ENCODE peak calls at places on chromosomes 4 and X, in eight cellular contexts. J is anterior cingulate cortex; F is stimulated activated CD4-positive, alpha-beta T cell treated with anti-CD3 and anti-CD28 coated beads, Interleukin-4, amount 100 ng/mL, for 1 hour; N is activated CD4-positive, alpha-beta memory T cell treated with anti-CD3 and anti-CD28 coated beads, Interleukin-2, amount 10 ng/mL, durations not matched to agents 7 days and 5 days; H is WERI-Rb-1; P is naive thymus-derived CD8-positive, alpha-beta T cell; I is upper lobe of right lung; W is uterus. B is an unnamed sample.

GRCh38 chr4:54085284-54085683 is 14.7 kb upstream of the GSX2 start:
- DNase-seq in J (peak), F (no peak), N (no peak), H (no peak), P (no peak), I (no peak), W (no peak), B (peak)

GRCh38 chr4:79623125-79623905 is 215.3 kb upstream of the GK2 start:
- DNase-seq in J (peak), F (no peak), N (no peak), H (no peak), P (no peak), I (no peak), W (peak), B (no peak)

GRCh38 chrX:117936162-117936561 is 180.4 kb downstream of the KLHL13 start:
- DNase-seq in J (no peak), F (no peak), N (no peak), H (no peak), P (no peak), I (no peak), W (no peak), B (no peak)

GRCh38 chrX:153551135-153551534 is 33.7 kb downstream of the ATP2B3 start:
- DNase-seq in J (no peak), F (no peak), N (no peak), H (no peak), P (no peak), I (no peak), W (no peak), B (no peak)

GRCh38 chr4:140038031-140038533 is 115.9 kb downstream of the MAML3 start:
- DNase-seq in J (no peak), F (no peak), N (no peak), H (no peak), P (no peak), I (no peak), W (no peak), B (no peak)

GRCh38 chr4:2977116-2978097 is 14.0 kb downstream of the GRK4 start:
- DNase-seq in J (peak), F (no peak), N (no peak), H (no peak), P (no peak), I (no peak), W (no peak), B (no peak)

GRCh38 chrX:45781901-45782553 is 581.4 kb upstream of the DIPK2B start:
- DNase-seq in J (no peak), F (no peak), N (no peak), H (no peak), P (no peak), I (no peak), W (no peak), B (no peak)

GRCh38 chrX:112048707-112049106 is 33.9 kb downstream of the TRPC5 start:
- DNase-seq in J (no peak), F (no peak), N (no peak), H (no peak), P (no peak), I (no peak), W (no peak), B (no peak)

GRCh38 chr4:48913346-48913745 is 6.8 kb upstream of the OCIAD2 start:
- DNase-seq in J (peak), F (no peak), N (no peak), H (no peak), P (no peak), I (no peak), W (peak), B (no peak)

GRCh38 chrX:153773218-153773611 is 7.6 kb upstream of the SRPK3 start:
- DNase-seq in J (no peak), F (no peak), N (no peak), H (no peak), P (no peak), I (no peak), W (no peak), B (peak)